ENCODE peak calls at places on chromosomes 13 and 19, in eight cellular contexts. A, D, T, U, V, Z, X and W are unnamed samples.

GRCh38 chr13:113049981-113050380 is 55.6 kb upstream of the F7 start:
- DNase-seq in Z (no peak), T (peak), A (no peak), U (no peak), V (no peak), D (no peak), X (no peak), W (no peak)

GRCh38 chr13:36105726-36106125 is 25.5 kb downstream of the DCLK1 start:
- DNase-seq in X (no peak), D (no peak), T (peak), V (no peak), A (no peak), U (no peak), Z (no peak), W (no peak)

GRCh38 chr19:37977992-37978391 is 71.0 kb downstream of the SIPA1L3 start:
- DNase-seq in X (peak), D (peak), A (no peak), Z (peak), T (no peak), U (peak), V (peak), W (no peak)

GRCh38 chr13:111662895-111663294 is 342.5 kb downstream of the TEX29 start:
- DNase-seq in V (no peak), T (no peak), Z (no peak), U (no peak), A (no peak), X (no peak), D (no peak), W (no peak)

GRCh38 chr19:19997656-19998268 is 41.5 kb downstream of the ZNF682 start:
- DNase-seq in V (peak), U (no peak), X (peak), D (peak), A (no peak), T (peak), Z (no peak), W (peak)

GRCh38 chr19:7928741-7929701 is 3.1 kb upstream of the CTXN1 start:
- DNase-seq in U (peak), V (peak), A (peak), X (peak), T (peak), Z (peak), D (peak), W (peak)

GRCh38 chr13:110284809-110285519 is 22.0 kb downstream of the COL4A1 start:
- DNase-seq in X (no peak), T (no peak), A (no peak), V (no peak), Z (no peak), U (no peak), D (no peak), W (no peak)

GRCh38 chr13:36533806-36534205 is 101.5 kb downstream of the CCNA1 start:
- DNase-seq in V (no peak), Z (no peak), X (no peak), D (no peak), A (no peak), T (no peak), U (peak), W (no peak)

GRCh38 chr13:66618702-66619101 is 611.4 kb downstream of the PCDH9 start:
- DNase-seq in U (peak), T (no peak), D (no peak), Z (peak), A (peak), V (peak), X (no peak), W (no peak)

GRCh38 chr19:50838239-50838638 is 4.9 kb upstream of the KLK15 start:
- DNase-seq in X (no peak), A (peak), T (no peak), V (peak), D (no peak), U (no peak), Z (no peak), W (no peak)

GRCh38 chr19:46574533-46574932 is 26.6 kb upstream of the CALM3 start:
- DNase-seq in Z (no peak), V (peak), X (no peak), T (no peak), U (no peak), A (no peak), D (no peak), W (no peak)

GRCh38 chr19:46578450-46578849 is 22.7 kb upstream of the CALM3 start:
- DNase-seq in V (no peak), Z (no peak), A (no peak), T (no peak), X (no peak), D (no peak), U (no peak), W (no peak)

GRCh38 chr19:46573679-46574522 is 27.2 kb upstream of the CALM3 start:
- DNase-seq in T (no peak), X (no peak), A (no peak), Z (no peak), V (no peak), D (no peak), U (no peak), W (no peak)

GRCh38 chr19:46580247-46580646 is 20.9 kb upstream of the CALM3 start:
- DNase-seq in V (no peak), Z (no peak), D (no peak), A (no peak), T (no peak), X (no peak), U (no peak), W (no peak)

DNA sequence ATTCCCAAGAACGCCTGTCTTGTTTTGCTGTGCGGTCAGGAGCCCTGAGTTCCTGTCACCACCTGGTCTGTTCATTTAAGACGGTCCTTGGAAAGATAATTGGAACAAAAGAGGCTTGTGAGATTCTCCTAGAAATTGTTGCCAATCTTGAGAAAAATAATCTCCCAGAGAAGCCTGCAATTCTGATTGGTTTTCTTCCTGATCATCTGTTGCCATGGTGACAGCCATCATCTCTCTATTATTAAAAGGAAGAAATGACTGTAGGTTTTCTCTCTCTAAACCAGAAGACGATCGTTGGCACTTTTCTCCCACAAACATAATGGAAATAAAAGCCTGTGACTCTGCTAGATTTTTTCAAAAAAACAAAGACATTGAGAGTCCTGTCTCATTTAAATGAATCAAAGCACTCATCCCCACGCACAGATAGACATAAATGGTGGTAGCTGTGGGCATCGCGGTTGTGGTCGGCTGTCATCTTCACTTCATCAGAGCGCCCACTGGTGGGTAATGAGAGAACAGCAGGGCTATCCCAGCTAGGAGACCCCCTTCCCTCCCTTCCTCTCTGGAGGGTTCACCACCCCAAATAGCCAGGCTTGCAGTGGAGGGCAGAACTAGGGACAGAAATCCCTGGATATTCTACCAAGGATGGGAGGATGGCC is 21.7 kb upstream of the CALM3 start:
- DNase-seq in U (no peak), A (peak), T (peak), V (peak), Z (no peak), D (peak), X (peak), W (peak)
- TF ChIP-seq CTCF in U (peak), A (peak), T (peak), V (peak), Z (peak), D (peak), X (peak), W (peak)

GRCh38 chr19:17539288-17540117 is 15.9 kb upstream of the COLGALT1 start:
- DNase-seq in T (peak), A (peak), D (peak), U (peak), Z (peak), X (peak), V (peak), W (peak)
- TF ChIP-seq CTCF in T (no peak), A (no peak), D (no peak), U (peak), Z (peak), X (peak), V (peak), W (no peak)

DNA sequence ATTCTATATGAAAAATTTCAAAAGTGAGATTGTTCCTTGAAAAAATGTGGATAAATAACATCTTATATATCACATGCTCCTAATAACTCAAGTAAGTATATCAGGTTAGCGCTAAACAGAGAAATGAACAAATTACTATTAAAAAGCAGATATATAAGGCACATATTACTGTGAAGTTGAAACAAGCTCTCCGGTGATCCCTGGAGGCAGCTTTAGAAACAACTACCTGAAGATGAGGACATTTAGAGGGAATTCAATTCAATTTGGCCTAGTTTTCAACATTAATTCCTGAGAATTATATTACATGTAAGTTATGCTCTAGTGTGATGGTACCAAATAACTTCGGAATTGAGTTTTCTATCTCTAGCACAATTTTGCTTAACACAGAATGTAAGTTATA is 1373.6 kb upstream of the SPRY2 start:
- DNase-seq in A (no peak), X (no peak), Z (no peak), T (no peak), V (no peak), D (no peak), U (no peak), W (no peak)
- TF ChIP-seq CTCF in A (no peak), X (no peak), Z (no peak), T (no peak), V (no peak), D (no peak), U (no peak), W (no peak)

GRCh38 chr19:47881757-47882156 is 4.4 kb downstream of the SULT2A1 start:
- DNase-seq in T (no peak), U (no peak), D (no peak), Z (no peak), A (no peak), X (no peak), V (no peak), W (no peak)
- TF ChIP-seq CTCF in T (no peak), U (no peak), D (no peak), Z (no peak), A (no peak), X (no peak), V (no peak), W (no peak)

GRCh38 chr19:45094158-45094557 is 1.2 kb downstream of the PPP1R37 start:
- DNase-seq in A (no peak), V (no peak), Z (no peak), U (no peak), D (no peak), X (no peak), T (no peak), W (no peak)

GRCh38 chr19:45090598-45090997 is 2.4 kb upstream of the PPP1R37 start:
- DNase-seq in T (no peak), D (no peak), U (no peak), Z (no peak), X (no peak), V (no peak), A (no peak), W (no peak)

GRCh38 chr19:45091031-45091918 is 1.7 kb upstream of the PPP1R37 start:
- DNase-seq in V (peak), X (peak), T (peak), A (peak), D (peak), Z (peak), U (peak), W (peak)

GRCh38 chr19:45094707-45095106 is 1.7 kb downstream of the PPP1R37 start:
- DNase-seq in D (no peak), X (no peak), T (no peak), A (no peak), V (no peak), U (no peak), Z (no peak), W (no peak)

GRCh38 chr19:45092747-45093678 is at the start of gene PPP1R37:
- DNase-seq in D (peak), Z (peak), T (peak), A (peak), U (peak), V (peak), X (peak), W (peak)
- TF ChIP-seq CTCF in D (peak), Z (peak), T (no peak), A (peak), U (no peak), V (peak), X (peak), W (no peak)

GRCh38 chr19:29668746-29669609 is 3.7 kb downstream of the PLEKHF1 start:
- DNase-seq in T (no peak), V (no peak), D (no peak), X (no peak), Z (no peak), A (no peak), U (no peak), W (no peak)
- TF ChIP-seq CTCF in T (no peak), V (peak), D (no peak), X (no peak), Z (peak), A (peak), U (peak), W (no peak)

GRCh38 chr13:79647518-79647917 is 166.6 kb downstream of the NDFIP2 start:
- DNase-seq in A (no peak), T (no peak), Z (no peak), X (no peak), D (no peak), V (no peak), U (no peak), W (no peak)

GRCh38 chr13:79646880-79647279 is 165.9 kb downstream of the NDFIP2 start:
- DNase-seq in V (no peak), A (no peak), U (no peak), X (no peak), D (no peak), T (no peak), Z (no peak), W (no peak)

GRCh38 chr13:79645569-79645968 is 164.6 kb downstream of the NDFIP2 start:
- DNase-seq in T (no peak), X (no peak), U (no peak), A (no peak), V (no peak), D (no peak), Z (no peak), W (no peak)

GRCh38 chr13:79637086-79637763 is 156.3 kb downstream of the NDFIP2 start:
- DNase-seq in T (no peak), V (no peak), D (no peak), X (no peak), U (peak), A (no peak), Z (no peak), W (no peak)

GRCh38 chr13:79642596-79642995 is 161.6 kb downstream of the NDFIP2 start:
- DNase-seq in A (no peak), X (no peak), T (no peak), U (peak), V (no peak), Z (no peak), D (no peak), W (no peak)
- TF ChIP-seq CTCF in A (no peak), X (no peak), T (no peak), U (no peak), V (peak), Z (peak), D (no peak), W (no peak)

GRCh38 chr19:55208880-55209429 is 346 bp downstream of the PTPRH start:
- DNase-seq in Z (no peak), D (no peak), V (no peak), X (no peak), T (no peak), A (peak), U (no peak), W (no peak)

GRCh38 chr19:55213547-55213946 is 4.2 kb upstream of the PTPRH start:
- DNase-seq in D (no peak), Z (no peak), U (no peak), V (no peak), T (no peak), A (no peak), X (no peak), W (no peak)

GRCh38 chr19:55210120-55210493 is 806 bp upstream of the PTPRH start:
- DNase-seq in U (peak), A (peak), Z (peak), T (no peak), V (no peak), D (no peak), X (no peak), W (no peak)

GRCh38 chr19:55209430-55210119 is at the start of gene PTPRH:
- DNase-seq in U (no peak), T (no peak), Z (no peak), D (no peak), A (peak), X (no peak), V (no peak), W (no peak)

DNA sequence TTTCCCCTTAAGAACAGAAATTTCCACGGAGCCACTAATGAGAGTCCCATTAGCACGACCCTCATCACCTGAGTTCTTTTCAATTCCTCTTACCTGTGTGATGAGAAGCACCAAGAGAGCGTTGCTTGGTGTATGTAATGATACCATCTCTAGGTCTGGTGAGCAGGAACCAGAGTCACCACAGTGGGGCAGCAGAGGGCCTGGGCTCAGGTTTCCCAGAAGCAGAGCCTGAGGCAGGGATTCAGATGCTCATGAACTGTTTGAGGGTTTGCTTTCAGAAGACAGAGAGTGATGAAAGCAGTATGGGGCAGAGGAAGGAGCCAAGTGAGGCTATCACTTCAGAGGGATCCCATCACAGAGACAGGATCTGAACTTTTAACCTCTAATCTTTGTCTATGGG is 3.1 kb upstream of the PTPRH start:
- DNase-seq in D (peak), T (peak), X (no peak), Z (no peak), A (peak), V (no peak), U (no peak), W (no peak)
- TF ChIP-seq CTCF in D (peak), T (no peak), X (peak), Z (no peak), A (peak), V (peak), U (peak), W (no peak)